ENCODE peak calls at places on chromosome 20, in four cellular contexts. One of them, this sample, is unnamed.

GRCh38 chr20:63858393-63859165 is 2.7 kb upstream of the ABHD16B start:
- DNase-seq in naive thymus-derived CD8-positive, alpha-beta T cell: no peak
- DNase-seq in effector CD4-positive, alpha-beta T cell: no peak
- DNase-seq in hepatic stellate cell: peak; percentile 80
- DNase-seq in this sample: no peak

GRCh38 chr20:1296922-1297321 is 30.8 kb downstream of the SNPH start:
- DNase-seq in effector CD4-positive, alpha-beta T cell: no peak
- DNase-seq in naive thymus-derived CD8-positive, alpha-beta T cell: no peak
- DNase-seq in hepatic stellate cell: no peak
- DNase-seq in this sample: no peak

GRCh38 chr20:41513829-41514228 is 104.3 kb downstream of the CHD6 start:
- DNase-seq in effector CD4-positive, alpha-beta T cell: no peak
- DNase-seq in hepatic stellate cell: no peak
- DNase-seq in naive thymus-derived CD8-positive, alpha-beta T cell: no peak
- DNase-seq in this sample: peak; percentile 13

GRCh38 chr20:57829805-57830514 is 120.1 kb upstream of the PMEPA1 start:
- DNase-seq in hepatic stellate cell: no peak
- DNase-seq in effector CD4-positive, alpha-beta T cell: no peak
- DNase-seq in naive thymus-derived CD8-positive, alpha-beta T cell: no peak
- DNase-seq in this sample: peak; percentile 31

GRCh38 chr20:34302312-34302722 is 838 bp downstream of the AHCY start:
- DNase-seq in hepatic stellate cell: no peak
- DNase-seq in effector CD4-positive, alpha-beta T cell: no peak
- DNase-seq in naive thymus-derived CD8-positive, alpha-beta T cell: no peak
- DNase-seq in this sample: no peak

GRCh38 chr20:38969708-38970107 is 7.6 kb downstream of the DHX35 start:
- DNase-seq in hepatic stellate cell: no peak
- DNase-seq in effector CD4-positive, alpha-beta T cell: no peak
- DNase-seq in naive thymus-derived CD8-positive, alpha-beta T cell: no peak
- DNase-seq in this sample: no peak

GRCh38 chr20:37345339-37346231 is at the start of gene SRC:
- DNase-seq in naive thymus-derived CD8-positive, alpha-beta T cell: peak; percentile 10
- DNase-seq in hepatic stellate cell: peak; percentile 85
- DNase-seq in effector CD4-positive, alpha-beta T cell: peak; percentile 18
- DNase-seq in this sample: peak; percentile 60

GRCh38 chr20:35312348-35312747 is 20.1 kb upstream of the FAM83C start:
- DNase-seq in naive thymus-derived CD8-positive, alpha-beta T cell: no peak
- DNase-seq in hepatic stellate cell: peak; percentile 57
- DNase-seq in effector CD4-positive, alpha-beta T cell: no peak
- DNase-seq in this sample: no peak

GRCh38 chr20:42218566-42218965 is 600.4 kb upstream of the CHD6 start:
- DNase-seq in hepatic stellate cell: no peak
- DNase-seq in effector CD4-positive, alpha-beta T cell: no peak
- DNase-seq in naive thymus-derived CD8-positive, alpha-beta T cell: no peak
- DNase-seq in this sample: no peak

GRCh38 chr20:15832512-15832911 is 740.7 kb downstream of the KIF16B start:
- DNase-seq in naive thymus-derived CD8-positive, alpha-beta T cell: no peak
- DNase-seq in hepatic stellate cell: no peak
- DNase-seq in effector CD4-positive, alpha-beta T cell: no peak
- DNase-seq in this sample: no peak

GRCh38 chr20:51360451-51361230 is 181.9 kb downstream of the NFATC2 start:
- DNase-seq in naive thymus-derived CD8-positive, alpha-beta T cell: no peak
- DNase-seq in effector CD4-positive, alpha-beta T cell: no peak
- DNase-seq in hepatic stellate cell: peak; percentile 91
- DNase-seq in this sample: no peak

GRCh38 chr20:7650481-7650880 is 289.8 kb downstream of the HAO1 start:
- DNase-seq in naive thymus-derived CD8-positive, alpha-beta T cell: no peak
- DNase-seq in effector CD4-positive, alpha-beta T cell: no peak
- DNase-seq in hepatic stellate cell: peak; percentile 25
- DNase-seq in this sample: no peak

GRCh38 chr20:16385462-16385861 is 187.8 kb downstream of the KIF16B start:
- DNase-seq in hepatic stellate cell: no peak
- DNase-seq in effector CD4-positive, alpha-beta T cell: no peak
- DNase-seq in naive thymus-derived CD8-positive, alpha-beta T cell: no peak
- DNase-seq in this sample: no peak

GRCh38 chr20:38210741-38211140 is 45.7 kb upstream of the TGM2 start:
- DNase-seq in effector CD4-positive, alpha-beta T cell: no peak
- DNase-seq in naive thymus-derived CD8-positive, alpha-beta T cell: no peak
- DNase-seq in hepatic stellate cell: no peak
- DNase-seq in this sample: no peak

GRCh38 chr20:60040471-60041162 is 82.4 kb downstream of the CDH26 start:
- DNase-seq in naive thymus-derived CD8-positive, alpha-beta T cell: no peak
- DNase-seq in hepatic stellate cell: no peak
- DNase-seq in effector CD4-positive, alpha-beta T cell: no peak
- DNase-seq in this sample: peak; percentile 52

GRCh38 chr20:23156170-23156841 is 70.2 kb upstream of the CD93 start:
- DNase-seq in hepatic stellate cell: peak; percentile 83
- DNase-seq in effector CD4-positive, alpha-beta T cell: no peak
- DNase-seq in naive thymus-derived CD8-positive, alpha-beta T cell: no peak
- DNase-seq in this sample: no peak